ENCODE peak calls at places on chromosomes 12 and 14, in four cellular contexts. M, Q, J and A are unnamed samples.
A peak's percentile ranks its signal among the peaks of the same experiment; 100 is the strongest.

GRCh38 chr14:94769413-94770250 is at the start of gene GSC:
- DNase-seq in M (peak; percentile 5), Q (no peak), J (peak; percentile 2), A (peak; percentile 42)

GRCh38 chr14:70073924-70074566 is 114.7 kb downstream of the SLC8A3 start:
- DNase-seq in M (peak; percentile 73), Q (no peak), J (peak; percentile 79), A (no peak)

GRCh38 chr12:124470806-124471205 is 96.6 kb downstream of the NCOR2 start:
- DNase-seq in M (no peak), Q (no peak), J (no peak), A (no peak)

GRCh38 chr12:110349521-110350151 is 53.9 kb downstream of the ANAPC7 start:
- DNase-seq in M (no peak), Q (no peak), J (no peak), A (no peak)

GRCh38 chr14:35034440-35034833 is 11.6 kb upstream of the FAM177A1 start:
- DNase-seq in M (no peak), Q (no peak), J (no peak), A (no peak)

GRCh38 chr14:61965030-61965745 is 203.0 kb downstream of the SNAPC1 start:
- DNase-seq in M (peak; percentile 97), Q (no peak), J (peak; percentile 87), A (no peak)

GRCh38 chr12:50102648-50103309 is 1.0 kb upstream of the GPD1 start:
- DNase-seq in M (no peak), Q (no peak), J (no peak), A (no peak)

GRCh38 chr12:31896514-31897039 is 62.6 kb upstream of the RESF1 start:
- DNase-seq in M (peak; percentile 38), Q (peak; percentile 49), J (no peak), A (peak; percentile 38)

GRCh38 chr12:96221391-96221790 is 27.2 kb downstream of the ELK3 start:
- DNase-seq in M (no peak), Q (no peak), J (no peak), A (no peak)

GRCh38 chr14:73619524-73619923 is 7.2 kb downstream of the ACOT6 start:
- DNase-seq in M (no peak), Q (no peak), J (no peak), A (no peak)

GRCh38 chr12:45208604-45209487 is 7.0 kb upstream of the ANO6 start:
- DNase-seq in M (peak; percentile 84), Q (no peak), J (peak; percentile 68), A (no peak)

GRCh38 chr12:18158774-18159557 is 69.0 kb upstream of the RERGL start:
- DNase-seq in M (peak; percentile 25), Q (no peak), J (peak; percentile 49), A (no peak)

GRCh38 chr12:71436696-71437095 is 2.9 kb upstream of the LGR5 start:
- DNase-seq in M (no peak), Q (no peak), J (no peak), A (no peak)

GRCh38 chr14:65251213-65251612 is 148.9 kb upstream of the MAX start:
- DNase-seq in M (peak; percentile 87), Q (no peak), J (peak; percentile 73), A (no peak)

GRCh38 chr12:29611906-29612305 is 114.4 kb upstream of the OVCH1 start:
- DNase-seq in M (peak; percentile 84), Q (no peak), J (no peak), A (peak; percentile 11)

GRCh38 chr14:104462651-104463630 is 116.6 kb upstream of the C14orf180 start:
- DNase-seq in M (no peak), Q (no peak), J (peak; percentile 37), A (no peak)

GRCh38 chr12:62146323-62146722 is 113.9 kb upstream of the USP15 start:
- DNase-seq in M (no peak), Q (no peak), J (no peak), A (no peak)

GRCh38 chr12:78540621-78541336 is 323.8 kb upstream of the SYT1 start:
- DNase-seq in M (peak; percentile 22), Q (no peak), J (no peak), A (no peak)

GRCh38 chr12:16685107-16685506 is 79.1 kb upstream of the LMO3 start:
- DNase-seq in M (peak; percentile 1), Q (no peak), J (peak; percentile 20), A (no peak)

GRCh38 chr12:62435337-62436163 is 31.1 kb upstream of the MON2 start:
- DNase-seq in M (peak; percentile 63), Q (no peak), J (peak; percentile 77), A (peak; percentile 29)

GRCh38 chr12:130097798-130098255 is 64.4 kb upstream of the FZD10 start:
- DNase-seq in M (no peak), Q (no peak), J (peak; percentile 13), A (no peak)

GRCh38 chr14:96250545-96250944 is 5.5 kb upstream of the BDKRB1 start:
- DNase-seq in M (no peak), Q (no peak), J (no peak), A (no peak)

GRCh38 chr14:96252323-96253052 is 3.5 kb upstream of the BDKRB1 start:
- DNase-seq in M (no peak), Q (no peak), J (no peak), A (no peak)

GRCh38 chr14:96249016-96249415 is 7.0 kb upstream of the BDKRB1 start:
- DNase-seq in M (peak; percentile 93), Q (no peak), J (no peak), A (no peak)

GRCh38 chr14:96253140-96253539 is 2.9 kb upstream of the BDKRB1 start:
- DNase-seq in M (peak; percentile 98), Q (no peak), J (peak; percentile 47), A (no peak)

GRCh38 chr14:96251656-96252155 is 4.3 kb upstream of the BDKRB1 start:
- DNase-seq in M (no peak), Q (no peak), J (no peak), A (no peak)
- H3K4me1 ChIP-seq in M (peaks cover 43% of the 10 kb centered on the region), Q (peaks cover 46% of the 10 kb centered on the region), J (peaks cover 7% of the 10 kb centered on the region), A (no peaks in the 10 kb centered on the region)

DNA sequence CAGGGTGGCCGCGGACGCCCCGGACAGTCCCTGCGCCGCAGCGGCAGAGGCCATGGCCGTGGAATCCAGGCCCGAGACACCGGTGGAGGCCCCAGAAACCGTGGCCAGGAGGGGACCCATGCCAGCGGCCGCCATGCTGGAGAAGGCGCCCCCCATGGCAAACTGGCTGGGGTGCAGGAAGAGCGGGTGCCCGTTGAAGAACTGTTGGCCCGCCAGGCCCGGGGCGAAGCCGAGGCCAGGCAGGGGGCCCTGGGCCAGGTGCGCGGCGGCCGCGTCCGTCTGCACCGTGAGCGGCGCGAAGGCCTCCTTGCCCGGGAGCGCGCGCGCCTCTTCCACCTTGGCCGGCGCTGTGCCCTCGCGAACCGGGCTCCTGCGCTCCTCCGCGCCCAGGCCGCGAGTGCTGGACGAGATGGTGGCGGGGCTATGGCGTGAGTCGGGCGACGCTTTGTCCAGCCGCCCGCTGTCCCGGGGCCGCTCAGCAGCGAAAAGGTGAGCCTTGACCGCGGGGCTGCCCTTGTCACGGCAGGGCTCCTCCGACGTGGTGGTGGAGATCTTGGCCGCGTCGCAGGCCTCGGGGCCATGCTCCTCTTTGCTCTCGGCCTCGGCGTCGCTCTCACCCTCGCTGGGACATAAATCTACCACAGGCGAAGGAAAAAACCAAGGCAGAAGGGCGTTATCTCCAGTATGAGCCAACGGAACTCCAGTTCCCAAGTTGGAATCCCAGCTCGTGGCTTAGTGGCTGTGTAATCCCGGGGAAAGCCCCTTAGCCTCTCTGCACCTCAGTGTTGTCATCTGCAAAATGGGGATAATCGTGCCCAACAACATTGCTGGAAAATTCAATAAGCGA is 9.6 kb downstream of the TBX3 start:
- DNase-seq in M (peak; percentile 64), Q (no peak), J (peak; percentile 44), A (no peak)
- H3K4me3 ChIP-seq in M (peak overlapping the region; percentile 17), Q (no peak overlapping the region), J (peak overlapping the region; percentile 94), A (no peak overlapping the region)

GRCh38 chr14:36647827-36648753 is 13.6 kb upstream of the PAX9 start:
- DNase-seq in M (peak; percentile 30), Q (no peak), J (peak; percentile 73), A (no peak)
- H3K4me1 ChIP-seq in M (peaks cover 4% of the 10 kb centered on the region), Q (peaks cover 42% of the 10 kb centered on the region), J (peaks cover 15% of the 10 kb centered on the region), A (peaks cover 17% of the 10 kb centered on the region)

DNA sequence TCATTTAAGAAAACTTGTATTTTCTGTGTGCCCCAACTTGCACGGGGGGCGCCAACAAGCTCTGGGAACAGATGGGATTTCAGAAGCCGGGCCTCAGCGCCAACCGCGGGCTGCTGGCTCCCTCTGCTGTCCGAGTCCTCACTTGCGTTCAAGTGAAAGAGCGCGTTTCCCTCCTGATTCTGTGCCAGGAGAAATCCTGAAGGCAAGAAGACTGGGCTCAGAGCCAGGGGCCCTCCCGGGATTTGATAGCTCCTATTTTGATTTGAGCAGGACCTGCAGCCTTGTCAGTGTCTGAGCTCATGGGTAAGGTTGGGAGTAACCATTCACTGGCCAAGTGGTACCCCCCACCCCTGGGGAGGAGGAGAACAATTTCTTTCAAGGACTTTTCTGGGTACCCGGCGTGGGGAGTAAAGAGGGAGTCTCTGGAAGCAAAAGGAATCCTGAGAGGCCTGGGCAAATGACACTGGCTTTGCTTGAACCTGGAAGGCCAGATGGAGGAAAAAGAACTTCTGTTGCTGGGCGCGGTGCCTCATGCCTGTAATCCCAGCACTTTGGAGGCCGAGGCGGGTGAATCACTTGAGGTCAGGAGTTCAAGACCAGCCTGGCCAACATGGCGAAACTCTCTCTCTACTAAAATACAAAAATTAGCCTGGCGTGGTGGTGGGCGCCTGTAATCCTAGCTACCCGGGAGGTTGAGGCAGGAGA is 179.0 kb upstream of the RGS6 start:
- DNase-seq in M (peak; percentile 85), Q (no peak), J (peak; percentile 94), A (peak; percentile 89)
- H3K4me3 ChIP-seq in M (no peak overlapping the region), Q (peak overlapping the region; percentile 43), J (peak overlapping the region; percentile 46), A (no peak overlapping the region)